ENCODE peak calls at places on chromosomes 1 and 21, in eight cellular contexts. H, D, G, Z, K, A, M and B are unnamed samples.

GRCh38 chr21:45126085-45126687 is 51.8 kb downstream of the ADARB1 start:
- DNase-seq in Z (peak), H (no peak), A (no peak), D (no peak), K (no peak), G (no peak), M (no peak), B (no peak)

GRCh38 chr1:157803851-157804250 is 16.1 kb downstream of the FCRL1 start:
- DNase-seq in H (no peak), Z (no peak), A (no peak), G (no peak), M (no peak), K (no peak), D (no peak), B (no peak)

GRCh38 chr1:219790834-219791615 is 137.3 kb downstream of the SLC30A10 start:
- DNase-seq in M (no peak), D (no peak), H (no peak), K (no peak), Z (no peak), A (no peak), G (no peak), B (no peak)

GRCh38 chr1:228697209-228698016 is 37.9 kb upstream of the RHOU start:
- DNase-seq in M (no peak), D (no peak), G (peak), K (no peak), A (no peak), Z (no peak), H (no peak), B (peak)

GRCh38 chr1:19734472-19734999 is 65.2 kb downstream of the TMCO4 start:
- DNase-seq in K (no peak), M (no peak), D (no peak), G (no peak), Z (no peak), A (no peak), H (no peak), B (no peak)

GRCh38 chr1:173103006-173103405 is 52.3 kb upstream of the TNFSF18 start:
- DNase-seq in M (no peak), G (no peak), H (no peak), Z (no peak), D (no peak), K (no peak), A (no peak), B (no peak)

GRCh38 chr1:151159373-151159772 is 2.9 kb downstream of the TNFAIP8L2 start:
- DNase-seq in H (no peak), D (no peak), G (no peak), K (no peak), M (no peak), A (no peak), Z (no peak), B (no peak)

GRCh38 chr1:208244584-208244916 is 366 bp upstream of the PLXNA2 start:
- DNase-seq in Z (no peak), H (no peak), M (no peak), G (no peak), D (no peak), K (no peak), A (peak), B (no peak)

GRCh38 chr1:45863117-45863670 is 59.8 kb downstream of the MAST2 start:
- DNase-seq in A (no peak), H (no peak), D (no peak), M (no peak), K (no peak), G (no peak), Z (no peak), B (no peak)

GRCh38 chr1:26706315-26706714 is 10.5 kb downstream of the ARID1A start:
- DNase-seq in H (no peak), M (no peak), D (no peak), G (no peak), A (no peak), K (no peak), Z (no peak), B (peak)

GRCh38 chr1:16207318-16208269 is 4.9 kb downstream of the ARHGEF19 start:
- DNase-seq in K (no peak), G (peak), H (no peak), M (no peak), A (no peak), D (no peak), Z (no peak), B (no peak)

GRCh38 chr1:118961156-118961555 is 27.0 kb downstream of the TBX15 start:
- DNase-seq in A (no peak), Z (no peak), M (no peak), G (no peak), K (no peak), H (no peak), D (no peak), B (no peak)